ENCODE peak calls at places on chromosomes 5 and 9, in seven cellular contexts. Y, Q, Z, B, H, C and F are unnamed samples.

GRCh38 chr9:133107961-133108793 is 12.9 kb downstream of the RALGDS start:
- DNase-seq in Q (no peak), H (no peak), B (no peak), Y (no peak), C (no peak), Z (no peak), F (no peak)

GRCh38 chr9:447230-448025 is 232.8 kb downstream of the DOCK8 start:
- DNase-seq in Q (no peak), Z (peak), B (peak), Y (peak), H (no peak), C (no peak), F (peak)

GRCh38 chr5:76367623-76368366 is 35.3 kb upstream of the IQGAP2 start:
- DNase-seq in Q (no peak), C (no peak), H (no peak), B (no peak), Y (no peak), Z (no peak), F (no peak)

GRCh38 chr5:59542841-59543825 is 350.4 kb downstream of the PDE4D start:
- DNase-seq in Z (no peak), H (peak), B (no peak), C (no peak), Y (no peak), Q (no peak), F (peak)

GRCh38 chr9:108473209-108474112 is 382.3 kb downstream of the ACTL7B start:
- DNase-seq in H (peak), Q (no peak), C (no peak), Y (no peak), B (no peak), Z (no peak), F (peak)

GRCh38 chr5:44387911-44388310 is 1.3 kb downstream of the FGF10 start:
- DNase-seq in B (no peak), Q (no peak), Z (no peak), Y (no peak), H (no peak), C (no peak), F (no peak)

GRCh38 chr5:52837068-52837467 is 49.4 kb downstream of the ITGA1 start:
- DNase-seq in H (peak), B (no peak), Z (no peak), Y (no peak), Q (no peak), C (peak), F (no peak)

GRCh38 chr5:135482383-135482933 is 30.3 kb upstream of the TIFAB start:
- DNase-seq in B (no peak), C (no peak), Q (no peak), H (no peak), Y (no peak), Z (no peak), F (no peak)

GRCh38 chr9:113899205-113899604 is 23.1 kb downstream of the ZNF618 start:
- DNase-seq in Z (no peak), Y (no peak), C (no peak), Q (no peak), H (no peak), B (no peak), F (no peak)

GRCh38 chr9:89390578-89390977 is 72.3 kb downstream of the SECISBP2 start:
- DNase-seq in H (no peak), B (no peak), Q (no peak), C (no peak), Y (no peak), Z (no peak), F (no peak)

GRCh38 chr9:128333368-128333969 is 6.9 kb upstream of the SLC27A4 start:
- DNase-seq in B (no peak), Y (no peak), C (no peak), Q (no peak), Z (no peak), H (no peak), F (no peak)

GRCh38 chr9:96116275-96117051 is 185.5 kb downstream of the HSD17B3 start:
- DNase-seq in B (no peak), C (no peak), Y (no peak), Z (no peak), Q (no peak), H (no peak), F (no peak)

GRCh38 chr9:35757527-35758275 is 3.6 kb upstream of the MSMP start:
- DNase-seq in B (no peak), Y (no peak), Q (no peak), C (no peak), H (no peak), Z (no peak), F (no peak)

GRCh38 chr9:137025120-137025966 is 2.7 kb downstream of the ABCA2 start:
- DNase-seq in Q (no peak), Y (no peak), C (no peak), H (no peak), B (no peak), Z (no peak), F (no peak)

GRCh38 chr9:17057729-17058128 is 77.1 kb upstream of the CNTLN start:
- DNase-seq in B (no peak), Z (no peak), Y (no peak), C (no peak), H (no peak), Q (no peak), F (no peak)

GRCh38 chr5:1476967-1477310 is 31.7 kb upstream of the SLC6A3 start:
- DNase-seq in C (no peak), Z (no peak), H (no peak), Q (no peak), B (no peak), Y (no peak), F (no peak)
- TF ChIP-seq CTCF in C (no peak), Z (no peak), H (no peak), Q (no peak), B (no peak), Y (no peak), F (no peak)

GRCh38 chr5:35205186-35205585 is 25.1 kb downstream of the PRLR start:
- DNase-seq in Q (no peak), Z (no peak), H (peak), Y (no peak), C (no peak), B (no peak), F (peak)
- TF ChIP-seq CTCF in Q (no peak), Z (no peak), H (no peak), Y (no peak), C (no peak), B (no peak), F (no peak)

DNA sequence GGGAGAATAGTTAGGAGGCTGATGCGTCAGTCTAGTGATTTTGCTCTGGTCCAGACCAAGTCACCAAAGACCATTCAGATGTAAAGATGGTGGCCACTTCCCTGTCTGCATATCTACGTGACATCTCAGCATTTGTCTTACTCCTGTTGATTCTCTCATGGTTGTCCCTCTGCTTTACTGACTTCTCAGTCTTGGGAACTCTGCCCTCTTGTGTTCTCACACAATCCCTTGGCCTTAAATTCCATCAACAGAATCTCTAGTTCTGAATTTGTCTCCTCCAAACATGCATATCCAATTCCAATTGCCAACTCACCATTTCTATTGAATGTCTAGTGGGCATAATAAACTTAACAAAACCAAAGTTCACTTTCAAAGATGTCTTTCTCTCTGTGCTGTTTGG is 147.8 kb downstream of the SLC24A2 start:
- DNase-seq in H (peak), C (peak), Q (no peak), Y (no peak), B (no peak), Z (no peak), F (peak)
- TF ChIP-seq CTCF in H (peak), C (no peak), Q (no peak), Y (no peak), B (no peak), Z (no peak), F (peak)

DNA sequence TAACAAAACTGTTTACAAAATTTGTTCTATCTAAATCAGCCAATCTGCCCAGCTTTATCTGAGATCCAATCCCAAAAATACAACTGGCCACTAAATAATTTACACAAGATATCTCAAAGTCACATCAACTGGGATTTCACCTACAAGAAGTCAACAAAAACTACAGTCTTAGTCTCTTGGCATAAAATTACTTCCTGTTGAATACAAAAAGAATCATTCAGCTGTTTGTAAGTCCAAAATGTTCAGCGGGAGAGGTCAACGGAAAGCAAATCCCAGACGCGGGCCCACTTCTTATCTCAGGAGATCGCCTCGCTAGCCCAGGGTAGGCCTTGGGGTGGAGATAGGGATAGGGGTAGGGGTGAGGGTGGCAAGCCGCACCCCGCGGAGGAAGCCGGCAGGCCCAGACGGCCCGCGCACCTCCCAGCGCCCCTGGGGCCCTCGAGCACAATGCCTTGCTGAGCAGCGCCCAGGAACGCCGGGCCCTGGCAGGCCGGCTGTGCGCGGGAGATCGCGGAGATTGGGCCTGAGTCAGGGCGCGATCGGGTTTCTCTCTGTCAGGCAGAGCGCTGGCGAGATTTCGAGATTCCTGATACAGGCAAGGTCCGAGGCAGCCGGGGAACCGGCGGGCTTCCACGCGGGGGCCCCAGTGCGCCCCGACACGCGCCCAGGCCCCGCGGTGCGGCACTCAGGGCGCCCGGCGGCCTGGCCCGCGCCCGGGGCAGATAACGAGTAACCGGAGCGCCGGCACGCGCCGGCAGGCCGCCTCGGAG is 710 bp downstream of the HINT1 start:
- DNase-seq in C (peak), B (peak), H (peak), Q (peak), Y (no peak), Z (peak), F (peak)
- TF ChIP-seq CTCF in C (no peak), B (peak), H (no peak), Q (no peak), Y (no peak), Z (no peak), F (no peak)

GRCh38 chr5:74183041-74183440 is 457.5 kb downstream of the ENC1 start:
- DNase-seq in Y (no peak), H (no peak), C (no peak), Z (no peak), B (no peak), Q (no peak), F (no peak)

GRCh38 chr5:74184649-74185048 is 455.9 kb downstream of the ENC1 start:
- DNase-seq in B (no peak), Q (no peak), Y (no peak), Z (no peak), C (no peak), H (no peak), F (no peak)

GRCh38 chr5:74187757-74188156 is 452.8 kb downstream of the ENC1 start:
- DNase-seq in C (peak), Q (no peak), Z (no peak), B (no peak), H (no peak), Y (no peak), F (no peak)

GRCh38 chr5:74186351-74187315 is 453.9 kb downstream of the ENC1 start:
- DNase-seq in H (no peak), Z (no peak), Y (no peak), Q (no peak), B (no peak), C (peak), F (peak)

GRCh38 chr5:74185599-74185998 is 454.9 kb downstream of the ENC1 start:
- DNase-seq in Q (no peak), H (peak), C (no peak), Z (no peak), Y (no peak), B (no peak), F (peak)
- TF ChIP-seq CTCF in Q (no peak), H (no peak), C (no peak), Z (no peak), Y (no peak), B (no peak), F (peak)

DNA sequence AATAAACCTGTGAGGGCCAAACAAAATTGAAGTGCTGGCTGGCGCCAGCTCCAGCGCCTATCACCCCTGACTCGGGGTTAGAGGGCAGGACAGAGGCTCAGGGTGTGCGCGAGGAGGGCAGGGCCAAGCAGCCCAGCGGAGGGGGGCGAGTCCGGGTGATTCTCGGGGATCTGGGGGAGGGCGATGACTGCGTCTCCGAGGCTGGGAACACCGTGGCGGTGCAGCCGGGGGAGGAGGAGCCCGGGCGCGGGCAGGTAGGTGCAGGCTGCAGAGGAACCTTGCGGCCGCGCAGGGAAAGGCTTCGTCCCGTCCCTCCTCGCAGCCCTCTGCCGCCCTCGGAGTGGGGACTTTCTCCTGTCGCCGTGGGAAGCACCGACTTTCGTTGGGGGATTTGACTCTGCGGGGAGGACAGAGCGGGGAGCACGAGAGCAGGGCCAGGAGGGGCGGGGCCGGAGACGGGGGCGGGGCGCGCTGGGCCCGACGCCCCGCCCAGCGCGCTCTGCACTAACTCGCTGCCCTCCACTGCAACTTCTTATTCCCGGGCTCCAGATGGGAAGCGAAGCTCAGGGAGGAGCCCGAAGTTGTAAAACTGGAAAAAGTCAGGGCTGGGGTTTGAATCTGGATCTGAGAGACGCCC is 5.3 kb downstream of the RGS14 start:
- DNase-seq in Z (peak), C (peak), Y (no peak), Q (no peak), H (peak), B (peak), F (peak)
- TF ChIP-seq CTCF in Z (no peak), C (no peak), Y (peak), Q (no peak), H (no peak), B (no peak), F (no peak)

DNA sequence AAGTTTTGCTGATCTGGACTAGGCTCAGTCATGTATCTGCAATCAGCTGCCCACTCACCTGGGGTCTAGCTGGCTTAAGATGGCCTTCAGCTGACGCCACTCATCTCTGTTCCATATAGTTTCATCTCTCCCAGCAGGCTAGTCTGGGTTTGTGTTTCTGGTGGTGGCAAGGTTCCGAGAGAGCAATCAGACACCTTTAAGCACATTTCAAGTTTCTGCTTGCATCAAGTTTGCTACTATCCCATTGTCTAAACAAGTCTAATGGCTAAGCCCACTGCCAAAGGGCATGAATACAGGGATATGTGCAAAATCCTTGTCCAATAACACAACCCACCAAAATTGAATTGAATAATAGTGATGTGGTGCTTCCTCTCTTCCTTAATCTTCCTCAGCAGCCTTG is 251.7 kb downstream of the PIK3R1 start:
- DNase-seq in B (no peak), C (no peak), Y (no peak), Q (no peak), H (no peak), Z (no peak), F (no peak)
- TF ChIP-seq CTCF in B (no peak), C (no peak), Y (no peak), Q (no peak), H (no peak), Z (no peak), F (no peak)

DNA sequence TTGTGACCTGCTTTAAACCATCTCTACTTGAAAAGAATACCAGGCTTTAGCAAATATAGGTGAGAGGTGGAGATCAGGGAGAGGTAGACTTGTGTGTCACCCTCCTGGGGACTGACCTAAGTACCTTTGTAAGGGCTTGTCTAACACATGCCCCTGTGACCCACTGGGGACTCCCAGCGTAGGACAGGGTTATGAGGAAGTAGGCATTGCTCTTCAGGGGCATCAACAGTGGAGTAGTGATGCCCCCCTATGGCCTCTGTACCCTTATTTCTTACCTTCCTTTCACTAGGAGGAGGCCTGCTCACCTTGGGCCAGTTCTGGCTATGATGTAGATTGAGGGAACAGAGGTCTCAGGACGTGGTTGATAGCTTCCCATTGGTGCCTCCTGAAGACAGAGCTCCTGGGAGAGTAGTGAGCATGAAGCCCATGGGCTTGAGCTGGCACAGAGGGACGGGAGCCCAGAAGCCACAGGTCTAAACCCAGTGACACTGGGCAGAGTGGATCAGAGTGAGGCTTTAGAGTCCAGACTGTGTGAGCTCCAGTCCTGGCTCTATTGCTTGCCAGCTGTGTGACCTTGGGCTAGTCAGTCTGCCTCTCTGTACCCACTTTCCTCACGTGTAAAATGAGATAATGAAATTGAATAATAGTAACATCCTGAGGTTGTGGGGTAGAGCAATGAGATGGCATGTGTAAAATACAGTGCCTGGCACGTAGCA is 191.7 kb downstream of the AOPEP start:
- DNase-seq in C (no peak), H (no peak), B (no peak), Q (no peak), Y (no peak), Z (no peak), F (no peak)
- TF ChIP-seq CTCF in C (no peak), H (no peak), B (no peak), Q (no peak), Y (no peak), Z (no peak), F (no peak)